ENCODE peak calls at places on chromosomes 12 and 14, in eight cellular contexts. M, I, Q, X, K, P, B and O are unnamed samples.

GRCh38 chr12:109537136-109537535 is 36.2 kb downstream of the MMAB start:
- DNase-seq in M (no peak), I (no peak), Q (no peak), X (no peak), K (no peak), P (no peak), B (no peak), O (no peak)

GRCh38 chr12:8951744-8952143 is 2.3 kb upstream of the M6PR start:
- DNase-seq in M (no peak), I (no peak), Q (no peak), X (no peak), K (peak; percentile 4), P (no peak), B (no peak), O (no peak)

GRCh38 chr12:132761032-132761910 is at the start of gene ANKLE2:
- DNase-seq in M (peak; percentile 83), I (no peak), Q (peak; percentile 59), X (peak; percentile 65), K (peak; percentile 56), P (peak; percentile 88), B (peak; percentile 50), O (peak; percentile 75)

GRCh38 chr12:58425481-58426392 is 484.4 kb downstream of the ATP23 start:
- DNase-seq in M (peak; percentile 95), I (no peak), Q (no peak), X (peak; percentile 62), K (peak; percentile 60), P (peak; percentile 67), B (no peak), O (peak; percentile 94)

GRCh38 chr14:103091041-103091882 is 3.3 kb upstream of the EXOC3L4 start:
- DNase-seq in M (peak; percentile 62), I (no peak), Q (peak; percentile 57), X (peak; percentile 75), K (peak; percentile 80), P (peak; percentile 83), B (peak; percentile 64), O (peak; percentile 61)

GRCh38 chr12:101619868-101620761 is 25.3 kb downstream of the MYBPC1 start:
- DNase-seq in M (no peak), I (no peak), Q (no peak), X (no peak), K (peak; percentile 59), P (no peak), B (no peak), O (no peak)

GRCh38 chr12:24649634-24650033 is 299.3 kb downstream of the BCAT1 start:
- DNase-seq in M (no peak), I (no peak), Q (no peak), X (no peak), K (no peak), P (no peak), B (no peak), O (no peak)

GRCh38 chr12:95412826-95413311 is 61.1 kb upstream of the METAP2 start:
- DNase-seq in M (peak; percentile 98), I (no peak), Q (no peak), X (no peak), K (no peak), P (peak; percentile 49), B (no peak), O (peak; percentile 93)

GRCh38 chr14:91108941-91109611 is 4.8 kb upstream of the DGLUCY start:
- DNase-seq in M (no peak), I (no peak), Q (no peak), X (no peak), K (peak; percentile 65), P (no peak), B (no peak), O (peak; percentile 27)

GRCh38 chr12:52865090-52865944 is 16.5 kb upstream of the KRT78 start:
- DNase-seq in M (peak; percentile 80), I (no peak), Q (no peak), X (peak; percentile 78), K (peak; percentile 79), P (peak; percentile 90), B (no peak), O (peak; percentile 74)

GRCh38 chr12:109772622-109773321 is 59.1 kb downstream of the FAM222A start:
- DNase-seq in M (peak; percentile 19), I (peak; percentile 74), Q (no peak), X (no peak), K (no peak), P (peak; percentile 3), B (no peak), O (no peak)